ENCODE peak calls at places on chromosome 11, in five cellular contexts. W is CD4-positive, alpha-beta T cell; V is aorta; F is stomach; C is IMR-90. Z is an unnamed sample. For H3K9me3, the result is how much of the 10 kb centered on the place peaks cover.

GRCh38 chr11:19116315-19116970 is 525 bp upstream of the ZDHHC13 start:
- DNase-seq in W (no peak), V (no peak), F (no peak), C (no peak), Z (no peak)

GRCh38 chr11:76410771-76411423 is 29.8 kb downstream of the GVQW3 start:
- DNase-seq in W (no peak), V (no peak), F (no peak), C (no peak), Z (peak)

GRCh38 chr11:26846222-26846621 is 124.4 kb upstream of the SLC5A12 start:
- DNase-seq in W (no peak), V (no peak), F (no peak), C (no peak), Z (no peak)

GRCh38 chr11:65394125-65394536 is 7.7 kb downstream of the FRMD8 start:
- DNase-seq in W (no peak), V (no peak), F (no peak), C (no peak), Z (no peak)

GRCh38 chr11:93031386-93031785 is 61.9 kb downstream of the MTNR1B start:
- DNase-seq in W (no peak), V (no peak), F (no peak), C (peak), Z (no peak)

GRCh38 chr11:20027546-20028014 is 132.7 kb downstream of the DBX1 start:
- DNase-seq in W (no peak), V (no peak), F (no peak), C (peak), Z (no peak)

GRCh38 chr11:132838621-132839020 is 693.7 kb downstream of the OPCML start:
- DNase-seq in W (no peak), V (no peak), F (no peak), C (peak), Z (no peak)

GRCh38 chr11:119486691-119487259 is 63.8 kb upstream of the THY1 start:
- DNase-seq in W (no peak), V (no peak), F (peak), C (no peak), Z (peak)

GRCh38 chr11:42237701-42238235 is 778.3 kb upstream of the LRRC4C start:
- DNase-seq in W (no peak), V (no peak), F (no peak), C (no peak), Z (no peak)

GRCh38 chr11:19739872-19740271 is 27.2 kb downstream of the NAV2 start:
- DNase-seq in W (no peak), V (no peak), F (no peak), C (peak), Z (peak)

GRCh38 chr11:2888266-2888968 is 2.8 kb upstream of the CDKN1C start:
- DNase-seq in W (peak), V (peak), F (peak), C (peak), Z (peak)

GRCh38 chr11:116557261-116557660 is 215.5 kb downstream of the BUD13 start:
- DNase-seq in W (no peak), V (no peak), F (no peak), C (no peak), Z (no peak)

GRCh38 chr11:116736763-116737162 is 36.0 kb downstream of the BUD13 start:
- DNase-seq in W (no peak), V (no peak), F (no peak), C (no peak), Z (peak)

GRCh38 chr11:43504316-43504950 is 145.7 kb downstream of the TTC17 start:
- DNase-seq in W (no peak), V (no peak), F (no peak), C (peak), Z (peak)

GRCh38 chr11:27921472-27921871 is 186.5 kb downstream of the KIF18A start:
- DNase-seq in W (no peak), V (no peak), F (no peak), C (peak), Z (no peak)

GRCh38 chr11:125407046-125407445 is 89.0 kb downstream of the FEZ1 start:
- DNase-seq in W (no peak), V (peak), F (no peak), C (no peak), Z (no peak)

GRCh38 chr11:2586091-2586792 is 113.6 kb downstream of the KCNQ1OT1 start:
- DNase-seq in W (peak), V (peak), F (peak), C (no peak), Z (no peak)

GRCh38 chr11:20163778-20164133 is 3.5 kb upstream of the DBX1 start:
- DNase-seq in W (no peak), V (no peak), F (no peak), C (no peak), Z (no peak)

GRCh38 chr11:86202013-86202336 is 42.6 kb upstream of the EED start:
- DNase-seq in W (no peak), V (no peak), F (no peak), C (no peak), Z (no peak)

GRCh38 chr11:106369224-106369623 is 291.8 kb downstream of the AASDHPPT start:
- DNase-seq in W (no peak), V (no peak), F (no peak), C (peak), Z (no peak)

GRCh38 chr11:10457901-10458300 is 2.8 kb downstream of the AMPD3 start:
- DNase-seq in W (no peak), V (no peak), F (no peak), C (no peak), Z (no peak)

GRCh38 chr11:34466802-34467488 is 28.2 kb downstream of the CAT start:
- DNase-seq in W (no peak), V (no peak), F (no peak), C (no peak), Z (no peak)

GRCh38 chr11:44931466-44931865 is 19.2 kb downstream of the TP53I11 start:
- DNase-seq in W (no peak), V (no peak), F (no peak), C (no peak), Z (no peak)

GRCh38 chr11:45450189-45450588 is 164.0 kb upstream of the SYT13 start:
- DNase-seq in W (no peak), V (no peak), F (no peak), C (peak), Z (no peak)

GRCh38 chr11:36296925-36297604 is 977 bp downstream of the PRR5L start:
- DNase-seq in W (no peak), V (no peak), F (no peak), C (peak), Z (no peak)

GRCh38 chr11:66007201-66007634 is 4.6 kb upstream of the CST6 start:
- DNase-seq in W (no peak), V (no peak), F (no peak), C (no peak), Z (no peak)

DNA sequence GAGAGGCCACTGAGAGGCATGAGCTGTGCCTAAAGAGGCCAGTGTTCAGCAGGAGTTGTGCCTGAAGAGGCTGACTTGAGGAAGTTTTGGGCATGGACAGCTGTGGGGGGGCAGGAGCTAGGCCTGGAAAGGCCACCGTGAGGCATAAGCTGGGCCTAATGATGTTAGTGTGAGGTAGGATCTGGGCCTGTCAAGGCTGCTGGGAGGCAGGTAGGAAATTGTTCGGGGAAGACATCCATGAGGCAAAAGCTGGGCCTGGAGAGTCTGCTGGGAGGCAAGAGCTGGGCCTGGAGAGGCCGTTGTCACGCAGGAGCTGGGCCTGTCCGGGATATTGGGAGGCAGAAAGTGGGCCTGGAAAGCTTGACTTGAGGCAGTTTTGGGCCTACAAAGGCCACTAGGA is 44.9 kb downstream of the OR4C45 start:
- DNase-seq in W (no peak), V (no peak), F (no peak), C (no peak), Z (no peak)
- H3K9me3 ChIP-seq in W (under half), V (under half), F (half or more), C (under half), Z (under half)

GRCh38 chr11:54946429-54946828 is 239.8 kb downstream of the OR4A5 start:
- DNase-seq in W (no peak), V (no peak), F (no peak), C (no peak), Z (no peak)
- H3K9me3 ChIP-seq in W (under half), V (under half), F (half or more), C (under half), Z (under half)

DNA sequence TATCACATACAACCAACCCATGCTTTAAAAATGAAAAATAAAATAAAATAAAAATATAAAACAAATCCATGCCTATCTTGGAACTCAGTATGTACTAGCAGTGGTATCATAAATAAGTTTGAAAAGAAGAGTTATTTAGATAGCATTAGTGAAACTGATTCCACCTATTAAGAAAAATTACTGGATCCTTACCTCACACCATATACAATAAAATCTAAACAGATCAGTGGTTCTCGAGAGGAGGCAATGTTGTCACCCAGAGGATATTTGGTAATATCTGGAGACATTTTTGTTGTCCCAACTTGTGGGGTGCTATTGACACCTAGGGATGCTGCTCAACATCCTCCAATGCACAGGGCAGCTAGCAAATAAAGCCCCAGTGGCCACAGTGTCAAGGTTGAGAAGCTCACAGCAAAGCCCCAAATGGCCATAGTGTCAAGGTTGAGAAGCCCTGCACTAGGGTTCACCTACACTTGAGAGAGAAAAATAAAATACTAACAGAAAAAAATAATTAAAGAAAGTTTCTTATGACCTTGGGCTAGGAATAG is 9.9 kb upstream of the NDUFV1 start:
- DNase-seq in W (no peak), V (no peak), F (no peak), C (no peak), Z (no peak)
- H3K9me3 ChIP-seq in W (under half), V (under half), F (under half), C (under half), Z (under half)

GRCh38 chr11:108467091-108467823 is at the start of gene C11orf65:
- DNase-seq in W (peak), V (peak), F (peak), C (peak), Z (peak)

GRCh38 chr11:108474664-108475485 is 7.5 kb upstream of the C11orf65 start:
- DNase-seq in W (no peak), V (no peak), F (no peak), C (no peak), Z (no peak)

GRCh38 chr11:108472681-108473080 is 5.4 kb upstream of the C11orf65 start:
- DNase-seq in W (no peak), V (no peak), F (no peak), C (no peak), Z (no peak)
- H3K9me3 ChIP-seq in W (under half), V (under half), F (under half), C (under half), Z (under half)

GRCh38 chr11:83538286-83538685 is 252.1 kb upstream of the CCDC90B start:
- DNase-seq in W (no peak), V (no peak), F (no peak), C (no peak), Z (no peak)

GRCh38 chr11:83540112-83540675 is 254.0 kb upstream of the CCDC90B start:
- DNase-seq in W (no peak), V (no peak), F (no peak), C (peak), Z (no peak)

DNA sequence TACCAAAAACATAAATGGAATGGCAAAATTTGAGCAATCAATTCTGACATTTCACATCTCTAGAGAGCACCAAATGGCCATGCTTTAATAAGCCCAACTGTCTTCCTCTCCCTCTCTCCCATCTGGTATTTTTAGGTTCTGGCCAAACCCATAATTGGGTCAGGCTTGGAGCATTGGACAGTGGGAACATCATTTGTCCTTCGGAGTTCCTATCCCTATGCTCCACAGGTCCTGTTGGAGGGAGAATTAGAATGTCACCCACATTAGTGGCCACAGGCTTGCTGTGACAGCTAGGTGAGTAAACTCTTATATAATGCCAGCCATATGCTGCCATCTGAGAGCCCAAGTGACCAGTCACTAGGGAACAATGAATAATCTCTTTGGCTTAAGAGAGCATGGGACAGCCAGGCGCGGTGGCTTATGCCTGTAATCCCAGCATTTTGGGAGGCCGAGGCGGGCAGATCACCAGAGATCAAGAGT is 251.0 kb upstream of the CCDC90B start:
- DNase-seq in W (no peak), V (no peak), F (no peak), C (no peak), Z (no peak)
- H3K9me3 ChIP-seq in W (under half), V (under half), F (under half), C (under half), Z (under half)

GRCh38 chr11:48683226-48683720 is 194.7 kb downstream of the OR4A47 start:
- DNase-seq in W (no peak), V (peak), F (no peak), C (no peak), Z (no peak)
- H3K9me3 ChIP-seq in W (under half), V (under half), F (under half), C (under half), Z (under half)

GRCh38 chr11:48182860-48183526 is 33.6 kb upstream of the OR4B1 start:
- DNase-seq in W (no peak), V (no peak), F (no peak), C (no peak), Z (no peak)
- H3K9me3 ChIP-seq in W (under half), V (under half), F (under half), C (under half), Z (under half)

GRCh38 chr11:69470793-69471192 is 10.7 kb upstream of the LINC01488 start:
- DNase-seq in W (no peak), V (peak), F (no peak), C (no peak), Z (no peak)

GRCh38 chr11:69470301-69470700 is 11.2 kb upstream of the LINC01488 start:
- DNase-seq in W (no peak), V (peak), F (no peak), C (no peak), Z (no peak)

GRCh38 chr11:69468236-69468635 is 13.2 kb upstream of the LINC01488 start:
- DNase-seq in W (no peak), V (peak), F (no peak), C (no peak), Z (no peak)

GRCh38 chr11:69467646-69468045 is 13.8 kb upstream of the LINC01488 start:
- DNase-seq in W (no peak), V (peak), F (no peak), C (no peak), Z (no peak)

DNA sequence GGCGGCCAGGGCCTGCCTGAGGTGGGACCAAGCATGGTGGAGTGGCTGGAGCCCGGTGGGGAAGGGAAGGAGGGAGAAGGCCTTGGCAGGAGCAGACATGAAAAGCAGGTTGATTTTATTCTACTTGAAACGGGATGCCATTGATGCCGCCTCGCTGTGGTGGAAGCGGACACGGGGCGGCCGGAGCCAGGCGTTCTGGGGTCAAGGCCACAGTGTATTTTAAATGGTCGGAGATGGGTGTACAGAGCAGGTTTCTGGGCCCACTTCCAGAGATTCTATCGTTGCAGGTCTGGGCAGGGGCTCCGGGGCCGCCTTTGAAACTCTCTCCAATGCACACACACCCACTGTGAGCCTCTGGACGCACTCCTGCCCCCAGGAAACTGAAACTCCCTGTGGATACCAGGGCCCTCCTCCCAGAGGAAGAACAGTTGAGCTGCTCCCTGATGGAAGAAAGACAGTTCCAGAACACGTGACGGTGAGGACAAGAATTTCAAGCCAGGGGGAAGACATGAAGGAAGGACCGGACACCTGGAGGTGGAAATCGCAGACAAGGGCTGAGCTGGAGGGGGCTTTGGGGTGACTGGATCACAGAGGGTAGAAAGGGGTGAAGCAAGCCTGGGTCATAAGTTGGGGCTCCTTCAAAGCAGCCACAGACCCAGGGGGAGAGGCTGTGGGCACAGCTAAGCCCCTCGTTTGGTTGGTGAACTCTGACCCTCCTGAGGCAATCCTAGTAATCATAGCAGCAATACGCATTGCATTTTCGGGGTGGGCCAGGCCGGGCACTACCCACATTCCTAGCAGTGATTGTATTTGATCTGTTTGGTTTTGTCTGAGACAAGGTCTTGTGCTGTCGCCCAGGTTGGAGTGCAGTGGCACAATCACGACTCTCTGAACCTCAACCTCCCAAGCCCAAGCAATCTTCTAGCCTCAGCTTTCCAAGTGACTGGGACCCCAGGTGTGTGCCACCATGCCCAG is 12.3 kb upstream of the LINC01488 start:
- DNase-seq in W (no peak), V (peak), F (no peak), C (no peak), Z (no peak)
- H3K9me3 ChIP-seq in W (under half), V (under half), F (under half), C (under half), Z (under half)